ENCODE peak calls at places on chromosomes 6 and 20, in ten cellular contexts. N is DND-41, G is K562, A is IMR-90, F is endodermal cell, X is neural progenitor cell, Y is NT2/D1, R is PC-3, C is mammary epithelial cell, M is SK-N-MC. L is an unnamed sample.

GRCh38 chr20:58629213-58629575 is 21.9 kb upstream of the STX16 start:
- DNase-seq in N (no peak), G (no peak), A (no peak), F (no peak), X (no peak), Y (no peak), R (no peak), C (no peak), M (no peak), L (no peak)

GRCh38 chr6:158570681-158570962 is 10.7 kb downstream of the TMEM181 start:
- DNase-seq in N (no peak), G (no peak), A (no peak), F (no peak), X (no peak), Y (no peak), R (no peak), C (no peak), M (no peak), L (no peak)

GRCh38 chr20:17941087-17941825 is 27.3 kb downstream of the SNX5 start:
- DNase-seq in N (no peak), G (no peak), A (no peak), F (no peak), X (no peak), Y (no peak), R (no peak), C (no peak), M (no peak), L (peak)

GRCh38 chr6:53714888-53715287 is 49.3 kb upstream of the KLHL31 start:
- DNase-seq in N (no peak), G (no peak), A (no peak), F (no peak), X (no peak), Y (no peak), R (no peak), C (no peak), M (no peak), L (no peak)

GRCh38 chr6:170292778-170293164 is 1.9 kb upstream of the DLL1 start:
- DNase-seq in N (no peak), G (peak), A (no peak), F (no peak), X (peak), Y (no peak), R (peak), C (no peak), M (no peak), L (no peak)

GRCh38 chr6:159008656-159009288 is 8.8 kb upstream of the RSPH3 start:
- DNase-seq in N (no peak), G (peak), A (peak), F (no peak), X (peak), Y (no peak), R (peak), C (peak), M (no peak), L (no peak)

GRCh38 chr20:61482901-61483300 is 230.8 kb downstream of the CDH4 start:
- DNase-seq in N (no peak), G (no peak), A (no peak), F (no peak), X (no peak), Y (no peak), R (no peak), C (no peak), M (no peak), L (no peak)

GRCh38 chr20:3158968-3159431 is 665 bp downstream of the FASTKD5 start:
- DNase-seq in N (peak), G (peak), A (peak), F (no peak), X (peak), Y (no peak), R (no peak), C (no peak), M (no peak), L (no peak)

GRCh38 chr20:37378785-37379598 is 33.1 kb downstream of the SRC start:
- DNase-seq in N (no peak), G (peak), A (peak), F (peak), X (no peak), Y (no peak), R (peak), C (no peak), M (no peak), L (no peak)

GRCh38 chr6:97626586-97627441 is 343.8 kb upstream of the MMS22L start:
- DNase-seq in N (peak), G (no peak), A (peak), F (no peak), X (peak), Y (no peak), R (no peak), C (no peak), M (peak), L (no peak)

GRCh38 chr6:142693446-142693845 is 251.5 kb downstream of the HIVEP2 start:
- DNase-seq in N (no peak), G (no peak), A (peak), F (no peak), X (no peak), Y (no peak), R (peak), C (peak), M (no peak), L (no peak)

GRCh38 chr6:11389977-11390376 is 147.6 kb upstream of the TMEM170B start:
- DNase-seq in N (no peak), G (no peak), A (no peak), F (no peak), X (no peak), Y (no peak), R (peak), C (peak), M (no peak), L (no peak)

GRCh38 chr6:89032599-89032998 is 48.0 kb upstream of the PNRC1 start:
- DNase-seq in N (no peak), G (no peak), A (no peak), F (no peak), X (no peak), Y (no peak), R (no peak), C (no peak), M (peak), L (no peak)

GRCh38 chr6:143700684-143701342 is 23.0 kb downstream of the PHACTR2 start:
- DNase-seq in N (no peak), G (no peak), A (peak), F (no peak), X (no peak), Y (no peak), R (no peak), C (no peak), M (no peak), L (no peak)

GRCh38 chr6:75280131-75280855 is 4.3 kb downstream of the TMEM30A start:
- DNase-seq in N (no peak), G (no peak), A (peak), F (no peak), X (no peak), Y (no peak), R (no peak), C (no peak), M (no peak), L (no peak)

GRCh38 chr6:111952326-111952725 is 79.1 kb upstream of the FYN start:
- DNase-seq in N (no peak), G (no peak), A (no peak), F (no peak), X (peak), Y (no peak), R (no peak), C (no peak), M (no peak), L (no peak)

GRCh38 chr6:134911532-134911931 is 38.4 kb downstream of the ALDH8A1 start:
- DNase-seq in N (no peak), G (no peak), A (peak), F (no peak), X (no peak), Y (no peak), R (peak), C (peak), M (no peak), L (no peak)

GRCh38 chr20:16028923-16029322 is 544.3 kb downstream of the KIF16B start:
- DNase-seq in N (no peak), G (no peak), A (no peak), F (no peak), X (no peak), Y (no peak), R (no peak), C (no peak), M (no peak), L (no peak)

GRCh38 chr6:133503330-133503729 is 262.2 kb downstream of the EYA4 start:
- DNase-seq in N (no peak), G (no peak), A (no peak), F (no peak), X (no peak), Y (no peak), R (no peak), C (no peak), M (peak), L (no peak)

GRCh38 chr6:133502451-133503259 is 261.5 kb downstream of the EYA4 start:
- DNase-seq in N (no peak), G (no peak), A (peak), F (no peak), X (peak), Y (no peak), R (peak), C (no peak), M (peak), L (no peak)

GRCh38 chr6:133501675-133502275 is 260.6 kb downstream of the EYA4 start:
- DNase-seq in N (no peak), G (no peak), A (no peak), F (no peak), X (no peak), Y (no peak), R (no peak), C (no peak), M (no peak), L (no peak)

GRCh38 chr6:133504761-133505160 is 263.6 kb downstream of the EYA4 start:
- DNase-seq in N (no peak), G (no peak), A (no peak), F (no peak), X (no peak), Y (no peak), R (no peak), C (no peak), M (no peak), L (no peak)

GRCh38 chr6:133505680-133506079 is 264.5 kb downstream of the EYA4 start:
- DNase-seq in N (no peak), G (no peak), A (no peak), F (no peak), X (no peak), Y (no peak), R (peak), C (no peak), M (no peak), L (no peak)
- H3K9ac ChIP-seq in N (no peak), G (no peak), A (no peak), F (no peak), X (no peak), Y (no peak), R (no peak), C (no peak), M (peak), L (no peak)

GRCh38 chr6:83536647-83537589 is 24.6 kb downstream of the PRSS35 start:
- DNase-seq in N (no peak), G (no peak), A (no peak), F (no peak), X (no peak), Y (no peak), R (no peak), C (no peak), M (no peak), L (no peak)
- H3K9ac ChIP-seq in N (no peak), G (no peak), A (no peak), F (no peak), X (no peak), Y (no peak), R (no peak), C (no peak), M (no peak), L (no peak)

DNA sequence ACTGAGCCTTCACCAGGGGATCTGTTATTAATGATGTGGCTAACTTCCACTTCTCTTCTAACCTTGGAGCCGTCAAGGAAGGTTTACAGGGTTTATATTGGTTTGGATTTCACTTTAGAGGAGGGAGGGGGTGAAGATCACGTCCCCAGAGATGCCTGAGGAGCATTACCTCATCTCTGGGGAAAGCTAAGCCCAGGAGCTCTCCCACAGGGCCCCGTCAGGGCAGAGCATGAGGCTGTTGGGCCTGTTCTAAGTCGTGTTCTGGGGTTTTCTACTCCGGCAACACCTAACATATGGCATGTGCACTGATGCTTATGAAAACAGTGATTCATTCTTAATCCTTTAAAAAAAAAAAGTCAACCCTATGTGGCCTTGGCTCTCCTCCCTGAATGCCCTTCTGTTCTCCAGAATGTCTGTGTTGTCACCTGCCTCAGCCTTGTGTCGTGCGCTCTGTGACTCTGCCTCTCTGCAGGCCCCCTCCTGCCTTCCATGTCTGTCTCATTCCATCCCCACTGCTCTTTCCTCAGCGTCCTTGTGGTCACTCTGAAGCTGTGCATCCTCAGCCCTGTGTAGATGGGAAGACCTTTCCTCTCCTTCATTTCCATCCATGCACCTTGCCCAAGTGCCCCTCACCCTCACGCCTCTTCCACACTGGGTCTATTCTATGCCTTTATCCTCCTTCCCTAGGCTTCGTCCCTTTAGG is 97.4 kb upstream of the JARID2 start:
- DNase-seq in N (no peak), G (no peak), A (peak), F (peak), X (peak), Y (no peak), R (peak), C (peak), M (no peak), L (no peak)
- H3K9ac ChIP-seq in N (no peak), G (peak), A (no peak), F (no peak), X (no peak), Y (no peak), R (no peak), C (peak), M (peak), L (no peak)

GRCh38 chr6:117440558-117441525 is 15.1 kb upstream of the ROS1 start:
- DNase-seq in N (no peak), G (no peak), A (peak), F (no peak), X (no peak), Y (no peak), R (peak), C (peak), M (no peak), L (no peak)
- H3K9ac ChIP-seq in N (no peak), G (no peak), A (no peak), F (no peak), X (no peak), Y (no peak), R (peak), C (peak), M (no peak), L (no peak)

DNA sequence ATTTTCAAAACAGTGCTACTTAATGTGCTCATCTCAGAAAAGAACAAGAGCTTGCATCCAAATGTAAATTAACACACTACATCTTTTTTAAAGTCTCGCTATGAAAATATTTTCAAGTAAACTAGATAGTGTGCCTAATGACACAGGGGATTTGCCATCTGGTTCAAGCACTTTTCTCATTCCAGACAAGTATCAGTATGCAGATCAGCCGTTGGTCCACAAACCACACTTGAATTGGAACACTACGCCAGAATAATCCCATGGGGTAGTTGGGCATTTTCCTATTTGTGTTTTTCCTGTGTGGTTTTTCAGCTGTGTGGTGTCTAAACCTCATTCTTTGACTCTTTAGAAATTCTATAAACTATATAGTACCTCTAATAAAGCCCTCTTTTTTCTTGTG is 256.2 kb downstream of the EPHA7 start:
- DNase-seq in N (peak), G (no peak), A (no peak), F (no peak), X (no peak), Y (no peak), R (no peak), C (no peak), M (peak), L (no peak)
- H3K9ac ChIP-seq in N (no peak), G (no peak), A (no peak), F (no peak), X (no peak), Y (no peak), R (no peak), C (no peak), M (no peak), L (no peak)

DNA sequence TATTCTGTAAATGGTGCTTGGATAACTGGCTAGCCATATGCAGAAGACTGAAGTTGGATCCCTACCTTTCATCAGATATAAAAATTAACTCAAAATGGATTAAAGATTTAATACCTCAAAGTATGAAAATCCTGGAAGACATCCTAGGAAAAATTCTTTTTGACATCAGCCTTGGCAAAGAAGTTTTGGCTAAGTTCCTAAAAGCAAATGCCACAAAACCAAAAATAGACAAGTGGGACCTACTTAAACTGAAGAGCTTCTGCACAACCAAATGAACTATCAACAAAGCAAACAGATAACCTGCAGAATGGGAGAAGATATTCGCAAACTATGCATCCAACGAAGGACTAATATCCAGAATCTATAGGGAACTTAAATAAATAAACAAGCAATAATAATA is 60.3 kb upstream of the RIPPLY2 start:
- DNase-seq in N (no peak), G (no peak), A (no peak), F (no peak), X (no peak), Y (no peak), R (no peak), C (no peak), M (no peak), L (no peak)
- H3K9ac ChIP-seq in N (no peak), G (no peak), A (no peak), F (no peak), X (no peak), Y (no peak), R (no peak), C (no peak), M (no peak), L (no peak)